ENCODE peak calls at places on chromosomes 1 and 21, in ten cellular contexts. One of them, this sample, is unnamed.

GRCh38 chr1:39132505-39133339 is 71.8 kb upstream of the MACF1 start:
- DNase-seq in dorsolateral prefrontal cortex: peak
- DNase-seq in GM20000: no peak
- DNase-seq in type B pancreatic cell: no peak
- DNase-seq in omental fat pad: no peak
- DNase-seq in MCF 10A: peak
- DNase-seq in fibroblast of lung: peak
- DNase-seq in glutamatergic neuron: peak
- DNase-seq in Calu3: peak
- DNase-seq in CD4-positive, alpha-beta T cell: no peak
- DNase-seq in this sample: no peak

GRCh38 chr1:200628223-200628868 is 7.8 kb upstream of the KIF14 start:
- DNase-seq in dorsolateral prefrontal cortex: no peak
- DNase-seq in GM20000: peak
- DNase-seq in type B pancreatic cell: no peak
- DNase-seq in omental fat pad: no peak
- DNase-seq in MCF 10A: no peak
- DNase-seq in fibroblast of lung: no peak
- DNase-seq in glutamatergic neuron: no peak
- DNase-seq in Calu3: no peak
- DNase-seq in CD4-positive, alpha-beta T cell: no peak
- DNase-seq in this sample: no peak

GRCh38 chr1:24491577-24492360 is 10.9 kb upstream of the RCAN3 start:
- DNase-seq in dorsolateral prefrontal cortex: no peak
- DNase-seq in GM20000: no peak
- DNase-seq in type B pancreatic cell: no peak
- DNase-seq in omental fat pad: no peak
- DNase-seq in MCF 10A: no peak
- DNase-seq in fibroblast of lung: no peak
- DNase-seq in glutamatergic neuron: no peak
- DNase-seq in Calu3: no peak
- DNase-seq in CD4-positive, alpha-beta T cell: no peak
- DNase-seq in this sample: no peak

GRCh38 chr21:46065215-46065992 is 32.5 kb upstream of the COL6A2 start:
- DNase-seq in dorsolateral prefrontal cortex: no peak
- DNase-seq in GM20000: no peak
- DNase-seq in type B pancreatic cell: peak
- DNase-seq in omental fat pad: no peak
- DNase-seq in MCF 10A: no peak
- DNase-seq in fibroblast of lung: peak
- DNase-seq in glutamatergic neuron: no peak
- DNase-seq in Calu3: no peak
- DNase-seq in CD4-positive, alpha-beta T cell: no peak
- DNase-seq in this sample: peak

GRCh38 chr1:37240897-37241296 is 206.6 kb upstream of the GRIK3 start:
- DNase-seq in dorsolateral prefrontal cortex: no peak
- DNase-seq in GM20000: no peak
- DNase-seq in type B pancreatic cell: no peak
- DNase-seq in omental fat pad: no peak
- DNase-seq in MCF 10A: no peak
- DNase-seq in fibroblast of lung: no peak
- DNase-seq in glutamatergic neuron: peak
- DNase-seq in Calu3: no peak
- DNase-seq in CD4-positive, alpha-beta T cell: no peak
- DNase-seq in this sample: no peak

GRCh38 chr1:158371188-158371953 is 17.7 kb downstream of the CD1E start:
- DNase-seq in dorsolateral prefrontal cortex: no peak
- DNase-seq in GM20000: peak
- DNase-seq in type B pancreatic cell: no peak
- DNase-seq in omental fat pad: no peak
- DNase-seq in MCF 10A: peak
- DNase-seq in fibroblast of lung: no peak
- DNase-seq in glutamatergic neuron: no peak
- DNase-seq in Calu3: no peak
- DNase-seq in CD4-positive, alpha-beta T cell: no peak
- DNase-seq in this sample: no peak

GRCh38 chr1:24914226-24915069 is 15.6 kb downstream of the RUNX3 start:
- DNase-seq in dorsolateral prefrontal cortex: peak
- DNase-seq in GM20000: no peak
- DNase-seq in type B pancreatic cell: no peak
- DNase-seq in omental fat pad: no peak
- DNase-seq in MCF 10A: no peak
- DNase-seq in fibroblast of lung: peak
- DNase-seq in glutamatergic neuron: no peak
- DNase-seq in Calu3: no peak
- DNase-seq in CD4-positive, alpha-beta T cell: no peak
- DNase-seq in this sample: no peak

GRCh38 chr1:40692429-40692905 is 963 bp downstream of the NFYC start:
- DNase-seq in dorsolateral prefrontal cortex: no peak
- DNase-seq in GM20000: no peak
- DNase-seq in type B pancreatic cell: no peak
- DNase-seq in omental fat pad: no peak
- DNase-seq in MCF 10A: no peak
- DNase-seq in fibroblast of lung: peak
- DNase-seq in glutamatergic neuron: peak
- DNase-seq in Calu3: no peak
- DNase-seq in CD4-positive, alpha-beta T cell: no peak
- DNase-seq in this sample: no peak

GRCh38 chr1:70499695-70500094 is 88.6 kb downstream of the CTH start:
- DNase-seq in dorsolateral prefrontal cortex: no peak
- DNase-seq in GM20000: no peak
- DNase-seq in type B pancreatic cell: no peak
- DNase-seq in omental fat pad: no peak
- DNase-seq in MCF 10A: peak
- DNase-seq in fibroblast of lung: no peak
- DNase-seq in glutamatergic neuron: no peak
- DNase-seq in Calu3: no peak
- DNase-seq in CD4-positive, alpha-beta T cell: no peak
- DNase-seq in this sample: no peak

GRCh38 chr1:89489037-89489729 is 35.4 kb upstream of the LRRC8B start:
- DNase-seq in dorsolateral prefrontal cortex: no peak
- DNase-seq in GM20000: no peak
- DNase-seq in type B pancreatic cell: no peak
- DNase-seq in omental fat pad: no peak
- DNase-seq in MCF 10A: peak
- DNase-seq in fibroblast of lung: peak
- DNase-seq in glutamatergic neuron: no peak
- DNase-seq in Calu3: no peak
- DNase-seq in CD4-positive, alpha-beta T cell: no peak
- DNase-seq in this sample: no peak

GRCh38 chr21:43904316-43904925 is 39.4 kb downstream of the AGPAT3 start:
- DNase-seq in dorsolateral prefrontal cortex: no peak
- DNase-seq in GM20000: no peak
- DNase-seq in type B pancreatic cell: no peak
- DNase-seq in omental fat pad: no peak
- DNase-seq in MCF 10A: no peak
- DNase-seq in fibroblast of lung: no peak
- DNase-seq in glutamatergic neuron: no peak
- DNase-seq in Calu3: no peak
- DNase-seq in CD4-positive, alpha-beta T cell: no peak
- DNase-seq in this sample: no peak

GRCh38 chr1:87684194-87684593 is 355.5 kb downstream of the LMO4 start:
- DNase-seq in dorsolateral prefrontal cortex: no peak
- DNase-seq in GM20000: no peak
- DNase-seq in type B pancreatic cell: no peak
- DNase-seq in omental fat pad: no peak
- DNase-seq in MCF 10A: no peak
- DNase-seq in fibroblast of lung: peak
- DNase-seq in glutamatergic neuron: no peak
- DNase-seq in Calu3: no peak
- DNase-seq in CD4-positive, alpha-beta T cell: no peak
- DNase-seq in this sample: no peak

GRCh38 chr1:20507248-20507563 is 745 bp downstream of the MUL1 start:
- DNase-seq in dorsolateral prefrontal cortex: no peak
- DNase-seq in GM20000: no peak
- DNase-seq in type B pancreatic cell: no peak
- DNase-seq in omental fat pad: no peak
- DNase-seq in MCF 10A: no peak
- DNase-seq in fibroblast of lung: no peak
- DNase-seq in glutamatergic neuron: no peak
- DNase-seq in Calu3: no peak
- DNase-seq in CD4-positive, alpha-beta T cell: no peak
- DNase-seq in this sample: no peak

GRCh38 chr1:20508411-20508771 is 440 bp upstream of the MUL1 start:
- DNase-seq in dorsolateral prefrontal cortex: no peak
- DNase-seq in GM20000: no peak
- DNase-seq in type B pancreatic cell: no peak
- DNase-seq in omental fat pad: no peak
- DNase-seq in MCF 10A: no peak
- DNase-seq in fibroblast of lung: no peak
- DNase-seq in glutamatergic neuron: no peak
- DNase-seq in Calu3: no peak
- DNase-seq in CD4-positive, alpha-beta T cell: no peak
- DNase-seq in this sample: no peak

GRCh38 chr1:20511518-20512428 is 3.8 kb upstream of the MUL1 start:
- DNase-seq in dorsolateral prefrontal cortex: no peak
- DNase-seq in GM20000: no peak
- DNase-seq in type B pancreatic cell: no peak
- DNase-seq in omental fat pad: no peak
- DNase-seq in MCF 10A: no peak
- DNase-seq in fibroblast of lung: no peak
- DNase-seq in glutamatergic neuron: no peak
- DNase-seq in Calu3: no peak
- DNase-seq in CD4-positive, alpha-beta T cell: no peak
- DNase-seq in this sample: no peak

GRCh38 chr1:20505488-20505887 is 2.5 kb downstream of the MUL1 start:
- DNase-seq in dorsolateral prefrontal cortex: no peak
- DNase-seq in GM20000: no peak
- DNase-seq in type B pancreatic cell: no peak
- DNase-seq in omental fat pad: no peak
- DNase-seq in MCF 10A: no peak
- DNase-seq in fibroblast of lung: no peak
- DNase-seq in glutamatergic neuron: no peak
- DNase-seq in Calu3: no peak
- DNase-seq in CD4-positive, alpha-beta T cell: no peak
- DNase-seq in this sample: no peak

GRCh38 chr1:20507564-20508410 is at the start of gene MUL1:
- DNase-seq in dorsolateral prefrontal cortex: peak
- DNase-seq in GM20000: peak
- DNase-seq in type B pancreatic cell: peak
- DNase-seq in omental fat pad: peak
- DNase-seq in MCF 10A: peak
- DNase-seq in fibroblast of lung: peak
- DNase-seq in glutamatergic neuron: peak
- DNase-seq in Calu3: peak
- DNase-seq in CD4-positive, alpha-beta T cell: peak
- DNase-seq in this sample: peak
- TF ChIP-seq CTCF in dorsolateral prefrontal cortex: no peak
- TF ChIP-seq CTCF in GM20000: no peak
- TF ChIP-seq CTCF in type B pancreatic cell: no peak
- TF ChIP-seq CTCF in omental fat pad: no peak
- TF ChIP-seq CTCF in MCF 10A: no peak
- TF ChIP-seq CTCF in fibroblast of lung: no peak
- TF ChIP-seq CTCF in glutamatergic neuron: no peak
- TF ChIP-seq CTCF in Calu3: no peak
- TF ChIP-seq CTCF in CD4-positive, alpha-beta T cell: no peak
- TF ChIP-seq CTCF in this sample: no peak

GRCh38 chr1:155057788-155058211 is 5.7 kb upstream of the EFNA4 start:
- DNase-seq in dorsolateral prefrontal cortex: no peak
- DNase-seq in GM20000: no peak
- DNase-seq in type B pancreatic cell: no peak
- DNase-seq in omental fat pad: no peak
- DNase-seq in MCF 10A: no peak
- DNase-seq in fibroblast of lung: no peak
- DNase-seq in glutamatergic neuron: no peak
- DNase-seq in Calu3: no peak
- DNase-seq in CD4-positive, alpha-beta T cell: no peak
- DNase-seq in this sample: no peak
- TF ChIP-seq CTCF in dorsolateral prefrontal cortex: no peak
- TF ChIP-seq CTCF in GM20000: no peak
- TF ChIP-seq CTCF in type B pancreatic cell: no peak
- TF ChIP-seq CTCF in omental fat pad: no peak
- TF ChIP-seq CTCF in MCF 10A: no peak
- TF ChIP-seq CTCF in fibroblast of lung: peak
- TF ChIP-seq CTCF in glutamatergic neuron: no peak
- TF ChIP-seq CTCF in Calu3: no peak
- TF ChIP-seq CTCF in CD4-positive, alpha-beta T cell: no peak
- TF ChIP-seq CTCF in this sample: no peak

DNA sequence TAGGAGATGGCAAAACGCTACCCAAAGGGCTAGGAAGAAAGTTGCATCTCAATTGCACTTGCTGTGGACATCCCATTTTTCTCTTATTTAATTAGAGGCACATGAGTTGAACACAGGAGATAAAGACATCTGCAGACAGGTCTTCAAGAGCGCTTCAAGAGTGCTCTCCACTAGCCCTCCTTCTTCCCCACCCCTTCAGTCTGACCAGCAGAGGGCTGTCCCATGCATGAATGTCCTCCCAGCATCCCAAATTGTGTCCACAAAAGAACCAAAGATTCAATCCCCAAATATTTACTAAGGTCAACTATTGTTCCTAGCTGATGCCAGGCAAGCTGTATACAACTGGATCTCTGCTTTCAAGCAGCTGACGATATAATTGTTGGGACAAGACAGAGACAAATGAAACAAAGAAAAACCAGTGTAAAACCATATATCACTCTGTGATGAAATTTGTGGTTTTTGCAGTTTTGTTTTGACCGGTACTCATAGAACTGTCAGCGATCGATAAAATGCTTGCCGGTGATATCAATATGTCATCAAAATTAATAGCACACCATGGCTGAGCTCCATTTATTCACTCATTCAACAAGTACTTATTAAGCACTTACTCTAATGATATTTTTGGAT is 174.2 kb downstream of the TNR start:
- DNase-seq in dorsolateral prefrontal cortex: no peak
- DNase-seq in GM20000: no peak
- DNase-seq in type B pancreatic cell: no peak
- DNase-seq in omental fat pad: no peak
- DNase-seq in MCF 10A: no peak
- DNase-seq in fibroblast of lung: no peak
- DNase-seq in glutamatergic neuron: no peak
- DNase-seq in Calu3: no peak
- DNase-seq in CD4-positive, alpha-beta T cell: no peak
- DNase-seq in this sample: no peak
- TF ChIP-seq CTCF in dorsolateral prefrontal cortex: no peak
- TF ChIP-seq CTCF in GM20000: no peak
- TF ChIP-seq CTCF in type B pancreatic cell: no peak
- TF ChIP-seq CTCF in omental fat pad: no peak
- TF ChIP-seq CTCF in MCF 10A: no peak
- TF ChIP-seq CTCF in fibroblast of lung: no peak
- TF ChIP-seq CTCF in glutamatergic neuron: no peak
- TF ChIP-seq CTCF in Calu3: no peak
- TF ChIP-seq CTCF in CD4-positive, alpha-beta T cell: no peak
- TF ChIP-seq CTCF in this sample: no peak

DNA sequence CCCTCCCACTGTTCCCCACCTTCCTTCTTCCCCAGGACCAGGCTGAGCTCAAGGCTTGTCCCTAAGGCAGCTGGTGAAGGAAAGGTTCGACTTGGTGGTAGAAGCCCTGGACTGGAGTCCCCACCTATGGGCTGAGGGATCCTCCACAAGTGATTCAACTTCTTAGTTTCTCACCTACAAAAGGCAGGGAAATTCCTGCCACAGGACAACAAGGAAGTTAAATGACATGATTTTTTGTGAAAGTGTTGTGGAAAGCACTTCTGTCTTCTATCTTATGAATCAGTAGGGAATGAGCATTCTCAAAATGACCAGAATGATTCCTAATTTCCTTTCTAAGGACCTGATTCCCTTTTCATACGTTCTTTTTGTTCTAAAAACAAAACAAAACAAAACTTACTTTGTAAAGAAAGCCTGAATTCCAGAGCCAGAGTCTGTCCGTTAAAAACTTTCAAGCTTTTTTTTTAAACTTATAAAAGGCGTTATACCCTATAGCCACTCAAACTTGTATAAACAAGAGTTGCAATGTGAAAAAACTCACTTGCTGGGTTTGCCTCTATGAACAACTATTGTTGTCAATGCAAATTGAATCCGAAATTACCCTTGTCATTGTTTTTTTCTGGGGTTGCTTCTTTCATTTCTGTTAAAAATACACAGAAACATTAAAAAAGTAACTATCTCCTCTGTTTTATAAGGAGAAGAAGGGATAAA is 12.2 kb downstream of the KCNJ15 start:
- DNase-seq in dorsolateral prefrontal cortex: no peak
- DNase-seq in GM20000: peak
- DNase-seq in type B pancreatic cell: no peak
- DNase-seq in omental fat pad: no peak
- DNase-seq in MCF 10A: no peak
- DNase-seq in fibroblast of lung: no peak
- DNase-seq in glutamatergic neuron: no peak
- DNase-seq in Calu3: no peak
- DNase-seq in CD4-positive, alpha-beta T cell: no peak
- DNase-seq in this sample: no peak
- TF ChIP-seq CTCF in dorsolateral prefrontal cortex: no peak
- TF ChIP-seq CTCF in GM20000: no peak
- TF ChIP-seq CTCF in type B pancreatic cell: no peak
- TF ChIP-seq CTCF in omental fat pad: no peak
- TF ChIP-seq CTCF in MCF 10A: no peak
- TF ChIP-seq CTCF in fibroblast of lung: no peak
- TF ChIP-seq CTCF in glutamatergic neuron: no peak
- TF ChIP-seq CTCF in Calu3: no peak
- TF ChIP-seq CTCF in CD4-positive, alpha-beta T cell: no peak
- TF ChIP-seq CTCF in this sample: no peak

This sample was measured in osteocyte.